ENCODE peak calls at places on chromosome 12, in six cellular contexts. One of them, this sample, is unnamed.

GRCh38 chr12:120468846-120469449 is 600 bp downstream of the SRSF9 start:
- DNase-seq in K562: peak
- DNase-seq in GM12878: no peak
- DNase-seq in HepG2: no peak
- DNase-seq in H1: no peak
- DNase-seq in GM12891: peak
- DNase-seq in this sample: no peak

GRCh38 chr12:119994892-119995658 is 6.0 kb downstream of the BICDL1 start:
- DNase-seq in GM12891: no peak
- DNase-seq in K562: no peak
- DNase-seq in GM12878: no peak
- DNase-seq in HepG2: no peak
- DNase-seq in H1: no peak
- DNase-seq in this sample: no peak

GRCh38 chr12:87216436-87216835 is 812.8 kb downstream of the C12orf50 start:
- DNase-seq in GM12878: no peak
- DNase-seq in H1: no peak
- DNase-seq in HepG2: no peak
- DNase-seq in K562: no peak
- DNase-seq in GM12891: no peak
- DNase-seq in this sample: no peak

GRCh38 chr12:123139926-123140674 is 10.8 kb downstream of the PITPNM2 start:
- DNase-seq in GM12878: no peak
- DNase-seq in HepG2: peak
- DNase-seq in K562: no peak
- DNase-seq in GM12891: no peak
- DNase-seq in H1: no peak
- DNase-seq in this sample: no peak

GRCh38 chr12:79555006-79555925 is 135.5 kb downstream of the PAWR start:
- DNase-seq in GM12878: no peak
- DNase-seq in GM12891: no peak
- DNase-seq in K562: no peak
- DNase-seq in H1: no peak
- DNase-seq in HepG2: peak
- DNase-seq in this sample: no peak

GRCh38 chr12:129615001-129615400 is 288.8 kb downstream of the TMEM132D start:
- DNase-seq in H1: no peak
- DNase-seq in GM12891: no peak
- DNase-seq in K562: no peak
- DNase-seq in HepG2: no peak
- DNase-seq in GM12878: no peak
- DNase-seq in this sample: no peak

GRCh38 chr12:15322164-15323054 is at the start of gene PTPRO:
- DNase-seq in K562: no peak
- DNase-seq in H1: peak
- DNase-seq in HepG2: no peak
- DNase-seq in GM12891: peak
- DNase-seq in GM12878: no peak
- DNase-seq in this sample: no peak

GRCh38 chr12:89671469-89671868 is 37.2 kb downstream of the ATP2B1 start:
- DNase-seq in HepG2: no peak
- DNase-seq in K562: no peak
- DNase-seq in GM12878: no peak
- DNase-seq in GM12891: no peak
- DNase-seq in H1: no peak
- DNase-seq in this sample: no peak

GRCh38 chr12:89252284-89252683 is 100.0 kb downstream of the DUSP6 start:
- DNase-seq in GM12878: no peak
- DNase-seq in GM12891: no peak
- DNase-seq in HepG2: no peak
- DNase-seq in K562: no peak
- DNase-seq in H1: no peak
- DNase-seq in this sample: no peak

GRCh38 chr12:48765753-48766162 is 23.1 kb downstream of the ADCY6 start:
- DNase-seq in H1: no peak
- DNase-seq in HepG2: no peak
- DNase-seq in K562: no peak
- DNase-seq in GM12878: no peak
- DNase-seq in GM12891: no peak
- DNase-seq in this sample: no peak

GRCh38 chr12:14283489-14284144 is 81.9 kb upstream of the ATF7IP start:
- DNase-seq in H1: no peak
- DNase-seq in K562: no peak
- DNase-seq in HepG2: no peak
- DNase-seq in GM12878: peak
- DNase-seq in GM12891: no peak
- DNase-seq in this sample: no peak

GRCh38 chr12:100225491-100225890 is 24.9 kb downstream of the ACTR6 start:
- DNase-seq in GM12878: no peak
- DNase-seq in GM12891: no peak
- DNase-seq in K562: no peak
- DNase-seq in H1: no peak
- DNase-seq in HepG2: no peak
- DNase-seq in this sample: no peak

GRCh38 chr12:3583656-3584334 is 92.8 kb downstream of the PRMT8 start:
- DNase-seq in K562: no peak
- DNase-seq in HepG2: no peak
- DNase-seq in H1: no peak
- DNase-seq in GM12878: no peak
- DNase-seq in GM12891: no peak
- DNase-seq in this sample: no peak

GRCh38 chr12:14986449-14986848 is 13.6 kb downstream of the PDE6H start:
- DNase-seq in GM12891: no peak
- DNase-seq in K562: no peak
- DNase-seq in GM12878: no peak
- DNase-seq in H1: no peak
- DNase-seq in HepG2: no peak
- DNase-seq in this sample: no peak

GRCh38 chr12:6182279-6182898 is 17.8 kb upstream of the CD9 start:
- DNase-seq in HepG2: peak
- DNase-seq in H1: no peak
- DNase-seq in K562: no peak
- DNase-seq in GM12891: no peak
- DNase-seq in GM12878: no peak
- DNase-seq in this sample: no peak

GRCh38 chr12:27696293-27696652 is at the start of gene REP15:
- DNase-seq in GM12891: no peak
- DNase-seq in H1: no peak
- DNase-seq in K562: no peak
- DNase-seq in GM12878: no peak
- DNase-seq in HepG2: peak
- DNase-seq in this sample: no peak

GRCh38 chr12:113591480-113591971 is 119.9 kb upstream of the LHX5 start:
- DNase-seq in GM12891: peak
- DNase-seq in HepG2: no peak
- DNase-seq in H1: peak
- DNase-seq in GM12878: no peak
- DNase-seq in K562: peak
- DNase-seq in this sample: peak

GRCh38 chr12:109111775-109112491 is 4.5 kb upstream of the ACACB start:
- DNase-seq in GM12878: no peak
- DNase-seq in HepG2: peak
- DNase-seq in GM12891: no peak
- DNase-seq in H1: peak
- DNase-seq in K562: peak
- DNase-seq in this sample: no peak
- TF ChIP-seq TAF1 in GM12878: no peak
- TF ChIP-seq TAF1 in HepG2: no peak
- TF ChIP-seq TAF1 in GM12891: no peak
- TF ChIP-seq TAF1 in H1: no peak
- TF ChIP-seq TAF1 in K562: no peak
- TF ChIP-seq TAF1 in this sample: no peak

DNA sequence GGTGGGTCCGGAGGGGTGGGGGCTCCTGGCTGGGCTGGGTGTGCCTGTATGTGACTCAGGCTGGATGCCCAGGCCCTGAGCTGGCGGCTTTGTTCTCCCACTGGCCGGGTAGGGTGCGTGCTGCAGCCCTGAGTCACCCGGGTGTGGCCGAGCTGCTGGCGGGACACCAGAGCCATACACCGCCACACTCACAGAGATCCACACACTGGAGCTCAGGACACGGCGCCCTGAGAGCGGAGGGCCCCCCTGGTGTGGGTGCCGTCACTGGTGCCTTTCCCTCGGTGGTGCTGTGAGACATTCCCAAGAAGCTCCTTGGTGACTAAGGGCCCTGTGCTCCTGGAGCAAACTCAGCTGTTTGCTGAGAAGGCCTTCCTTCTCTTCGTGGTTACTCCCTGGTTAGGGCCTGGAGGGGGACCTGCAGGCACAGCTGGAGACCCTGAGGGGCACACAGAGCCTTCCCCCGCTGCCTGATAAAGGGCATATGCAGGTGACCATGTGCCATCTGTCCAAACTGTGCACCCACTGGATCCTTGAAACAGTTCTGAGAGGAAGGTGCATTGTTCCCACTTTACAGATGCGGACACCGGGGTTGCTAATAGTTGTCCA is 44.3 kb downstream of the KRT80 start:
- DNase-seq in GM12878: no peak
- DNase-seq in H1: no peak
- DNase-seq in GM12891: no peak
- DNase-seq in HepG2: peak
- DNase-seq in K562: peak
- DNase-seq in this sample: no peak
- TF ChIP-seq POLR2A in GM12878: no peak
- TF ChIP-seq POLR2A in H1: no peak
- TF ChIP-seq POLR2A in GM12891: no peak
- TF ChIP-seq POLR2A in HepG2: no peak
- TF ChIP-seq POLR2A in K562: no peak
- TF ChIP-seq POLR2A in this sample: no peak

GRCh38 chr12:94831081-94831747 is 172.3 kb downstream of the NDUFA12 start:
- DNase-seq in GM12878: peak
- DNase-seq in GM12891: peak
- DNase-seq in HepG2: no peak
- DNase-seq in K562: no peak
- DNase-seq in H1: no peak
- DNase-seq in this sample: peak
- TF ChIP-seq POLR2AphosphoS5 in GM12878: peak
- TF ChIP-seq POLR2AphosphoS5 in GM12891: peak
- TF ChIP-seq POLR2AphosphoS5 in HepG2: no peak
- TF ChIP-seq POLR2AphosphoS5 in K562: no peak
- TF ChIP-seq POLR2AphosphoS5 in H1: no peak
- TF ChIP-seq POLR2AphosphoS5 in this sample: peak

GRCh38 chr12:114918535-114919233 is 234.7 kb upstream of the TBX3 start:
- DNase-seq in GM12878: no peak
- DNase-seq in GM12891: no peak
- DNase-seq in K562: no peak
- DNase-seq in HepG2: peak
- DNase-seq in H1: no peak
- DNase-seq in this sample: no peak
- TF ChIP-seq TAF1 in GM12878: no peak
- TF ChIP-seq TAF1 in GM12891: no peak
- TF ChIP-seq TAF1 in K562: no peak
- TF ChIP-seq TAF1 in HepG2: no peak
- TF ChIP-seq TAF1 in H1: no peak
- TF ChIP-seq TAF1 in this sample: no peak

DNA sequence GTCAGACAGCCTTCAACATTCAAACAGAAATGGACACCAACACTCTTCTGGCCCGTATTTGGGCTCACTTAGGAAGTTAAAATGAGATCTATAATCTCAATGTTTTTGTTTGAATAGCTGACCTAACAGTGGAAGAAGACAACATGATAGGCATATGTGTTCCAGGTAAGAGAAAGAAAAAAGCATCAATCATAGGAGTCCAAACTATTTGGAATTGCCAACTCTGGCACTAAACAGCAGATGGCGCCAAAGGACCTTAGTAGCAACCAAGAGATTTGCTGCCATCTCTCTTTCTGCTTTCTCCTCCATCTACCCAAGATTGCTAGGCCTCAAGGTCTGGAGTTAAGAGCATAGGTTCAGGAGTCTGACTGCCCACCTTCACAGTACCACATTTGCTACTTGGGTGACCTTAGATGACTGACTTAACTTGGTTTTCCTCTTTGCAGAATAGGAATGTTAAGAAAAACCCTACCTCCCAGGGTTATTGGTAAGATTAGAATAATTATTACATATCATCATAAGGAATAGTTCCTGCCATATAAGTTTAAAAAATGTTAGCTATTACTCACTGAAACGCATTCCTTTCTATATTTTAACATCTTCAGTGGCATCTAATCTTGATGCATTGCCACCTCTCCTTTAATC is 30.2 kb downstream of the PEX5 start:
- DNase-seq in GM12891: no peak
- DNase-seq in GM12878: peak
- DNase-seq in H1: peak
- DNase-seq in K562: peak
- DNase-seq in HepG2: peak
- DNase-seq in this sample: no peak
- TF ChIP-seq POLR2A in GM12891: no peak
- TF ChIP-seq POLR2A in GM12878: no peak
- TF ChIP-seq POLR2A in H1: no peak
- TF ChIP-seq POLR2A in K562: no peak
- TF ChIP-seq POLR2A in HepG2: no peak
- TF ChIP-seq POLR2A in this sample: no peak

GRCh38 chr12:130911933-130912332 is 40.1 kb downstream of the RAN start:
- DNase-seq in K562: no peak
- DNase-seq in HepG2: no peak
- DNase-seq in GM12878: no peak
- DNase-seq in GM12891: no peak
- DNase-seq in H1: no peak
- DNase-seq in this sample: no peak

GRCh38 chr12:130919115-130919514 is 34.6 kb upstream of the ADGRD1 start:
- DNase-seq in H1: no peak
- DNase-seq in GM12878: no peak
- DNase-seq in GM12891: no peak
- DNase-seq in HepG2: no peak
- DNase-seq in K562: no peak
- DNase-seq in this sample: no peak

GRCh38 chr12:130920119-130920703 is 33.5 kb upstream of the ADGRD1 start:
- DNase-seq in GM12878: no peak
- DNase-seq in HepG2: peak
- DNase-seq in K562: no peak
- DNase-seq in H1: no peak
- DNase-seq in GM12891: no peak
- DNase-seq in this sample: no peak

GRCh38 chr12:130917607-130918006 is 36.1 kb upstream of the ADGRD1 start:
- DNase-seq in H1: no peak
- DNase-seq in GM12878: no peak
- DNase-seq in K562: no peak
- DNase-seq in HepG2: no peak
- DNase-seq in GM12891: no peak
- DNase-seq in this sample: no peak

DNA sequence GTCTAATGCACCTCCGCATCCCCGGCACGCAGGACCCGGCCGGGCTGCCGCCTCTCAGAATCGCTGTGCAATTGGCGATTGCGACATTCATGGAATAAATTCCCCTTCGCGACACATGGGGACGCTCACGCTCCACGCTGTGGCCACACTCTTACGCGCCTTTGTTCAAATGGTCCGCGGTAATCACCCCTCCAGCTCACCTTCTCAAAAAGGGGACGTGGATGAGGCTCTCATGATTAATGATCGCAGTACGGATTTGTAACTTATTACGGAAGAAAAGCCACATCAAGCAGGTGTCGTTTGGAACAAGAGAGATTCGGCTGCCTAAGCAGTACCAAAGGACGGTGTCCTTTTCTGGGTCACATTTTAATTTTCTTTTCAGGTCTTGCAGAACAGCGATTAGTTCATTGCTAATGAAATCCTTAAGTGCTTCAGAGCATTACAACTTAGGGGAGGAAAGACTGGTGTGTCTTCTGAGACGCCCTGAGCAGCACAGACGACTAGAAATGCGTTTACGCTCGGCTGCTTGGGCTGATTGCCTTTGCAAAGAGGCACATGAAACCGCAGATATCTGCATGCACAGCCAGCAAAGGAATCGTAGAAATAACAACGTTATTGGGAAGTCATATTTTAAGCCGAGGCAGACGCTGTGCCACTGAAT is 37.3 kb upstream of the ADGRD1 start:
- DNase-seq in HepG2: peak
- DNase-seq in K562: peak
- DNase-seq in GM12878: peak
- DNase-seq in H1: peak
- DNase-seq in GM12891: peak
- DNase-seq in this sample: peak
- TF ChIP-seq POLR2AphosphoS5 in HepG2: no peak
- TF ChIP-seq POLR2AphosphoS5 in K562: no peak
- TF ChIP-seq POLR2AphosphoS5 in GM12878: no peak
- TF ChIP-seq POLR2AphosphoS5 in H1: no peak
- TF ChIP-seq POLR2AphosphoS5 in GM12891: no peak
- TF ChIP-seq POLR2AphosphoS5 in this sample: no peak

This sample was measured in GM12892.